ENCODE peak calls at places on chromosomes 7 and 10, in ten cellular contexts. G is cardiac muscle cell, H is astrocyte of the spinal cord, B is right lobe of liver, U is breast epithelium, Z is hepatocyte, O is cardiac fibroblast, M is H9, F is endothelial cell, R is endothelial cell of umbilical vein. N is an unnamed sample.

GRCh38 chr7:71787513-71787912 is 624.6 kb downstream of the CALN1 start:
- DNase-seq in F (no peak), G (peak), B (no peak), O (no peak), Z (no peak), R (no peak), U (no peak), H (no peak), M (no peak), N (no peak)

GRCh38 chr7:31603076-31603475 is 83.9 kb upstream of the PPP1R17 start:
- DNase-seq in H (peak), R (no peak), B (no peak), Z (no peak), M (no peak), F (no peak), G (no peak), U (no peak), O (no peak), N (no peak)

GRCh38 chr7:5086256-5086655 is 40.6 kb downstream of the RBAK start:
- DNase-seq in H (no peak), Z (no peak), U (no peak), B (no peak), O (no peak), R (no peak), F (no peak), G (no peak), M (no peak), N (no peak)

GRCh38 chr10:63520463-63521388 is 475 bp upstream of the REEP3 start:
- DNase-seq in B (peak), O (no peak), U (peak), F (peak), Z (peak), G (peak), R (peak), H (peak), M (peak), N (peak)

GRCh38 chr10:112330154-112330553 is 43.8 kb upstream of the ACSL5 start:
- DNase-seq in G (no peak), B (no peak), Z (peak), O (no peak), H (no peak), M (no peak), U (no peak), R (no peak), F (no peak), N (peak)

GRCh38 chr7:127938588-127938987 is 92.6 kb downstream of the LRRC4 start:
- DNase-seq in B (no peak), Z (peak), F (no peak), H (peak), M (no peak), G (peak), R (no peak), O (peak), U (no peak), N (no peak)

GRCh38 chr10:110860576-110861241 is 11.0 kb upstream of the PDCD4 start:
- DNase-seq in M (no peak), U (no peak), B (no peak), Z (peak), G (no peak), O (no peak), H (no peak), F (no peak), R (no peak), N (no peak)

GRCh38 chr10:123356101-123356500 is 201.9 kb downstream of the BUB3 start:
- DNase-seq in O (no peak), F (no peak), H (no peak), M (no peak), Z (no peak), B (no peak), G (no peak), R (no peak), U (no peak), N (no peak)

GRCh38 chr10:86583983-86584382 is 62.4 kb upstream of the WAPL start:
- DNase-seq in B (peak), R (no peak), H (no peak), Z (no peak), O (no peak), M (peak), F (no peak), G (no peak), U (no peak), N (peak)

GRCh38 chr7:22667187-22667561 is 59.8 kb upstream of the IL6 start:
- DNase-seq in Z (no peak), M (no peak), O (no peak), R (no peak), F (no peak), G (no peak), H (no peak), B (no peak), U (no peak), N (no peak)

GRCh38 chr10:89398003-89398749 is 5.8 kb downstream of the IFIT1 start:
- DNase-seq in R (peak), M (no peak), U (no peak), Z (no peak), B (no peak), O (peak), H (peak), F (no peak), G (peak), N (no peak)

GRCh38 chr10:43596546-43596945 is 9.7 kb upstream of the ZNF485 start:
- DNase-seq in B (no peak), O (no peak), M (no peak), Z (no peak), F (no peak), G (no peak), R (no peak), U (no peak), H (no peak), N (no peak)

GRCh38 chr10:72243822-72244437 is 27.9 kb upstream of the ASCC1 start:
- DNase-seq in O (peak), F (no peak), U (no peak), H (peak), M (no peak), Z (peak), R (peak), G (peak), B (peak), N (no peak)

GRCh38 chr7:67380326-67380725 is 383.7 kb downstream of the TYW1 start:
- DNase-seq in F (no peak), R (no peak), U (no peak), H (no peak), O (no peak), B (no peak), G (no peak), M (no peak), Z (no peak), N (no peak)

GRCh38 chr7:158276414-158277218 is 311.0 kb downstream of the PTPRN2 start:
- DNase-seq in H (no peak), R (no peak), U (peak), M (peak), B (no peak), G (no peak), F (no peak), Z (no peak), O (no peak), N (no peak)

GRCh38 chr10:112587709-112588108 is 140.7 kb downstream of the VTI1A start:
- DNase-seq in R (no peak), G (no peak), H (peak), Z (no peak), U (no peak), O (no peak), B (no peak), F (no peak), M (no peak), N (no peak)

GRCh38 chr7:132368246-132368900 is 207.9 kb downstream of the PLXNA4 start:
- DNase-seq in G (no peak), B (no peak), H (no peak), M (no peak), Z (no peak), F (no peak), R (no peak), U (no peak), O (no peak), N (no peak)

GRCh38 chr7:82247814-82248433 is 195.7 kb downstream of the CACNA2D1 start:
- DNase-seq in G (peak), B (no peak), Z (no peak), H (peak), U (no peak), R (no peak), O (peak), F (no peak), M (no peak), N (no peak)

GRCh38 chr10:8402469-8403074 is 348.1 kb downstream of the GATA3 start:
- DNase-seq in G (peak), O (peak), B (no peak), H (no peak), M (no peak), Z (no peak), F (no peak), R (no peak), U (no peak), N (no peak)

GRCh38 chr7:28685660-28686417 is 272.3 kb downstream of the TRIL start:
- DNase-seq in M (peak), U (peak), B (peak), R (peak), G (peak), F (peak), Z (peak), O (peak), H (peak), N (peak)

GRCh38 chr10:97399843-97400545 is 1.1 kb downstream of the RRP12 start:
- DNase-seq in U (no peak), R (peak), G (peak), O (peak), Z (peak), M (no peak), F (no peak), B (no peak), H (peak), N (peak)

GRCh38 chr7:105067691-105068090 is 53.7 kb downstream of the KMT2E start:
- DNase-seq in G (no peak), U (no peak), R (no peak), H (no peak), B (no peak), F (no peak), O (no peak), M (no peak), Z (no peak), N (no peak)

GRCh38 chr7:116952640-116953371 is 495 bp upstream of the ST7 start:
- DNase-seq in G (peak), Z (peak), O (peak), B (peak), U (peak), R (peak), M (peak), H (peak), F (no peak), N (no peak)

GRCh38 chr7:9835204-9835603 is 1138.5 kb upstream of the PHF14 start:
- DNase-seq in B (no peak), R (no peak), M (no peak), O (no peak), Z (no peak), G (no peak), U (no peak), F (no peak), H (no peak), N (no peak)

GRCh38 chr10:46239247-46239646 is 47.5 kb upstream of the ANTXRL start:
- DNase-seq in R (no peak), M (no peak), O (peak), Z (no peak), H (no peak), F (no peak), G (peak), U (no peak), B (no peak), N (no peak)

GRCh38 chr7:26534649-26535482 is 243.2 kb downstream of the SNX10 start:
- DNase-seq in H (no peak), G (no peak), F (no peak), B (no peak), R (peak), U (no peak), M (no peak), Z (no peak), O (no peak), N (no peak)

GRCh38 chr7:13850185-13850752 is 139.2 kb downstream of the ETV1 start:
- DNase-seq in M (no peak), U (no peak), B (no peak), H (peak), Z (peak), R (peak), O (peak), F (no peak), G (peak), N (peak)

GRCh38 chr10:93993782-93994668 is at the start of gene PLCE1:
- DNase-seq in F (peak), H (no peak), M (peak), G (peak), R (no peak), B (peak), U (no peak), O (peak), Z (peak), N (peak)

GRCh38 chr10:131858583-131859340 is 42.0 kb upstream of the PPP2R2D start:
- DNase-seq in B (no peak), R (no peak), O (no peak), G (no peak), Z (no peak), M (peak), U (peak), H (no peak), F (no peak), N (no peak)

GRCh38 chr7:135197343-135197742 is 14.0 kb downstream of the WDR91 start:
- DNase-seq in U (no peak), B (no peak), Z (no peak), H (no peak), M (no peak), F (no peak), O (no peak), R (no peak), G (no peak), N (no peak)

GRCh38 chr10:58741673-58742072 is 229.0 kb downstream of the BICC1 start:
- DNase-seq in U (no peak), O (no peak), G (no peak), H (no peak), Z (no peak), B (no peak), F (no peak), M (no peak), R (no peak), N (no peak)

GRCh38 chr10:71998840-71999194 is 34.6 kb downstream of the CHST3 start:
- DNase-seq in M (peak), U (no peak), O (peak), B (no peak), Z (peak), F (no peak), G (peak), R (peak), H (peak), N (no peak)

GRCh38 chr10:1196656-1197055 is 140.5 kb downstream of the WDR37 start:
- DNase-seq in U (no peak), Z (no peak), R (no peak), M (no peak), O (no peak), F (no peak), G (no peak), B (peak), H (no peak), N (no peak)

GRCh38 chr10:16967866-16968721 is 150.9 kb upstream of the RSU1 start:
- DNase-seq in G (peak), Z (peak), H (peak), F (peak), O (peak), M (peak), B (no peak), R (peak), U (no peak), N (no peak)

GRCh38 chr10:121362026-121362425 is 236.2 kb downstream of the FGFR2 start:
- DNase-seq in U (no peak), H (no peak), M (no peak), O (no peak), R (no peak), F (no peak), Z (no peak), G (no peak), B (no peak), N (no peak)

GRCh38 chr10:6143128-6143527 is 54.3 kb downstream of the RBM17 start:
- DNase-seq in G (no peak), R (no peak), U (no peak), O (no peak), H (no peak), B (no peak), M (no peak), Z (no peak), F (no peak), N (no peak)
- TF ChIP-seq CTCF in G (no peak), R (no peak), U (no peak), O (no peak), H (no peak), B (no peak), M (no peak), Z (no peak), F (no peak), N (no peak)

GRCh38 chr10:114877301-114877644 is 55.7 kb downstream of the FHIP2A start:
- DNase-seq in Z (no peak), F (no peak), O (no peak), H (no peak), B (no peak), G (no peak), U (no peak), R (no peak), M (no peak), N (no peak)
- TF ChIP-seq CTCF in Z (no peak), F (no peak), O (no peak), H (no peak), B (no peak), G (no peak), U (no peak), R (no peak), M (no peak), N (no peak)

DNA sequence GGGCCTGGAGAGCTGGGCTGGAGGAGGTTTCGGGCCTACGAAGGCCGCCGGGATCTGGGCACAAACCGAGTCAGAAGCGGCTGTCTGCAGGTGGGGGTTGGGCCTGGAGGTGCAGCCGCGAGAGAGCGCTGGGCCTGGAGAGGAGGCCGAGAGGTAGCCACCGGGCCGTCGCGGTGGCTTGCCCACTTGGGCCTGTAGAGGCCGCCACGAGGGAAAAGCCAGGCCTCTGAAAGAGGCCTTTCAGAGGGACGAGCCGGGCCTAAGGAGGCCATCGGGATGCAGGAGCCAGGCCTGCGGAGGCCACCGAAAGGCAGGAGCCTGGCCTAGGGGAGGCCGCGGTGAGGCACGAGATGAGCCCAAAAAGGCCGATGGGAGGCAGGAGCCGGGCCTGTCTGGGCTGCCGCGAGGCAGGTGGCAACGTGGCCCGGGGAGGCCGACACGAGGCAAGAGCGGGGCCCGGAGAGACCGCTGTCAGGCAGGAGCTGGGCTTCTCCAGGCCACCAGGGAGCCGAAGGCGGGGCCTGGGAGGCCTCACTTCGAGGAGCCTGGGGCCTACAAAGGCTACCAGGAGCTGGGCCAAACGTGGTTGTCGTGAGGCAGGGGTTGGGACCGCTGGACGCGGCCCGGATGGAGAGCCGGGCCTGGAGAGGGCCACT is 25.6 kb downstream of the MDH2 start:
- DNase-seq in B (no peak), O (no peak), M (peak), R (no peak), G (no peak), U (no peak), F (peak), Z (no peak), H (no peak), N (peak)
- TF ChIP-seq CTCF in B (no peak), O (no peak), M (peak), R (no peak), G (no peak), U (no peak), F (no peak), Z (no peak), H (no peak), N (no peak)

DNA sequence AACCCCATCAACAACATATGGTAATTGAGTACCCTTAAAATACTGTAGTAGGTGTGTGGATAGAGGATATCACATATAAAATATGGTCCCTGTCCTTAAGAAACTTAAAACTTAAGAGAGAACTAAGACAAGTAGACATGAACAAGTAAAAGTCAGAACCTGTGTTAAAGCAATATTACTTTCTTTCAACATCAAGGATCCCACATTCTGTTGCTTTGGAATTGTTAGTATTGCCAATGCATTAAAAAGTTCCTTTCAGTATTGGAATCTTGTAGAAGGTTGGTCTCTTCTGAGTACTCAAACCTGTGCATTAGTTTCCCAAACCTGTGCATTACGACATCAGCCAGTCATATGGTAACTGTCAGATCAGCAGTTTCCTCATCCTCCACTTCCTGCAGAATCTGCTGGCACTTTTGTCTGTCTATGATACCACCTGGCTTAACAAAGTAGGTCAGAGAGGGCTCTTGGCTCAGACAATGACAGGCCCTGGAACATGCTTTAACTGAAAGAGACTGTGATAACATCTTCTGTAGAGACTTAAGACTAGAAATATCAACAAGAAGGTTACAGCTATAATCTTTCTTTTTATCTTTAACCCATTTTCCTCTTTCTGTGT is 56.5 kb downstream of the CCDC71L start:
- DNase-seq in M (no peak), B (no peak), Z (no peak), R (peak), U (no peak), O (no peak), F (no peak), G (no peak), H (no peak), N (no peak)
- TF ChIP-seq CTCF in M (no peak), B (no peak), Z (no peak), R (no peak), U (no peak), O (no peak), F (no peak), G (no peak), H (no peak), N (no peak)

GRCh38 chr10:4174197-4174596 is 389.2 kb upstream of the KLF6 start:
- DNase-seq in U (no peak), B (no peak), G (no peak), Z (no peak), F (no peak), R (no peak), M (peak), H (no peak), O (peak), N (no peak)
- TF ChIP-seq CTCF in U (no peak), B (no peak), G (no peak), Z (no peak), F (no peak), R (no peak), M (peak), H (no peak), O (no peak), N (no peak)

GRCh38 chr7:115676707-115677106 is 353.9 kb downstream of the TFEC start:
- DNase-seq in R (no peak), G (no peak), H (no peak), M (no peak), F (no peak), U (no peak), O (no peak), Z (no peak), B (no peak), N (no peak)

GRCh38 chr7:115678049-115678982 is 352.2 kb downstream of the TFEC start:
- DNase-seq in U (no peak), M (no peak), B (no peak), Z (peak), H (peak), O (peak), F (no peak), R (no peak), G (peak), N (no peak)

GRCh38 chr7:115679423-115679822 is 351.1 kb downstream of the TFEC start:
- DNase-seq in M (no peak), G (no peak), Z (no peak), U (no peak), H (no peak), O (no peak), F (no peak), R (no peak), B (no peak), N (no peak)

GRCh38 chr7:115679976-115680375 is 350.6 kb downstream of the TFEC start:
- DNase-seq in F (peak), R (peak), O (peak), M (peak), G (peak), B (no peak), Z (peak), H (peak), U (no peak), N (peak)

DNA sequence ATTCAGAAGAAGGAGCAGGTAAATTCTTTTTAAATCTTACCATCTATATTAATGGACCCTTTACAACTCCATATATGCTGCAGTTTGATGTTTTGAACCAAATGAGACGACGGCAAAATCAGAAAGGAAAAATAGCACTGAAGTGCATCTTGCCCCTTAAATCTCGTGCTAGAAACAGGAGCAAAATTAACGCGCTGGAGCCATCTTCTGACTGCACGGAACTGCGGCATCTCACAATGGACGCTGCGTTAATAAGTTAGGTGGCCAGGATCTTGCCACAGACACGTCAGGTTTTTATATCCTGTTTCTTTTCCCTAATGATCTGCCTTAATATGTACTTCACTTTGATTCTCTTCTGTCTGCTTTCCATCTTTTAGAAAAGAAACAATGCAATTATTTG is 354.5 kb downstream of the TFEC start:
- DNase-seq in O (peak), G (peak), U (no peak), Z (peak), F (peak), B (no peak), R (peak), H (peak), M (no peak), N (no peak)
- TF ChIP-seq CTCF in O (no peak), G (peak), U (no peak), Z (peak), F (no peak), B (no peak), R (no peak), H (peak), M (peak), N (no peak)